ENCODE peak calls at places on chromosomes 6 and 20, in nine cellular contexts. Y is CD8-positive, alpha-beta T cell; Q is right cardiac atrium; P is fibroblast of lung; X is MM.1S; K is RWPE2; B is uterus; E is sigmoid colon; M is substantia nigra. G is an unnamed sample.

GRCh38 chr6:35669441-35669776 is 19.3 kb downstream of the FKBP5 start:
- DNase-seq in E (no peak), Q (no peak), P (no peak), K (no peak), B (no peak), Y (no peak), M (no peak), X (peak; percentile 55), G (no peak)

GRCh38 chr6:87154641-87155271 is 609 bp upstream of the ZNF292 start:
- DNase-seq in E (no peak), B (no peak), Y (peak; percentile 56), P (peak; percentile 79), K (no peak), Q (no peak), M (no peak), X (peak; percentile 89), G (no peak)

GRCh38 chr6:108686896-108687295 is 126.2 kb downstream of the FOXO3 start:
- DNase-seq in Q (no peak), B (no peak), M (no peak), E (no peak), P (no peak), Y (no peak), K (no peak), X (no peak), G (no peak)

GRCh38 chr20:51404297-51405060 is 138.0 kb downstream of the NFATC2 start:
- DNase-seq in E (no peak), M (no peak), X (peak; percentile 74), Y (peak; percentile 72), K (no peak), P (no peak), Q (no peak), B (no peak), G (peak; percentile 29)

GRCh38 chr6:130843575-130844320 is 16.5 kb downstream of the SMLR1 start:
- DNase-seq in K (no peak), P (peak; percentile 58), Y (no peak), Q (no peak), M (no peak), B (no peak), E (no peak), X (peak; percentile 55), G (no peak)

GRCh38 chr6:102853249-102853955 is 1459.9 kb downstream of the GRIK2 start:
- DNase-seq in P (no peak), B (no peak), Q (no peak), Y (no peak), X (no peak), E (no peak), K (no peak), M (no peak), G (no peak)

GRCh38 chr6:97456070-97456469 is 173.1 kb upstream of the MMS22L start:
- DNase-seq in K (no peak), Y (no peak), X (no peak), B (no peak), P (no peak), Q (no peak), M (no peak), E (no peak), G (no peak)

GRCh38 chr20:45406260-45407066 is 1.6 kb upstream of the DBNDD2 start:
- DNase-seq in M (peak; percentile 79), P (no peak), B (peak; percentile 78), Q (peak; percentile 85), X (no peak), Y (peak; percentile 31), E (peak; percentile 91), K (peak; percentile 90), G (no peak)

GRCh38 chr6:56491606-56492328 is 150.9 kb downstream of the DST start:
- DNase-seq in K (no peak), X (no peak), Q (peak; percentile 49), B (peak; percentile 47), M (no peak), Y (no peak), P (peak; percentile 39), E (no peak), G (no peak)

GRCh38 chr6:165872311-165872710 is 209.3 kb upstream of the PDE10A start:
- DNase-seq in Q (no peak), Y (no peak), K (no peak), X (no peak), E (no peak), P (no peak), B (no peak), M (no peak), G (no peak)

GRCh38 chr20:44650777-44651493 is 564 bp downstream of the ADA start:
- DNase-seq in B (peak; percentile 38), Y (peak; percentile 29), Q (peak; percentile 62), X (peak; percentile 55), K (peak; percentile 84), M (no peak), E (no peak), P (no peak), G (no peak)

GRCh38 chr20:14142964-14143627 is 147.8 kb downstream of the MACROD2 start:
- DNase-seq in E (no peak), X (no peak), M (no peak), Y (no peak), P (peak; percentile 39), Q (no peak), K (no peak), B (no peak), G (no peak)

GRCh38 chr6:34810936-34811632 is 19.2 kb downstream of the BLTP3A start:
- DNase-seq in M (no peak), Q (no peak), K (no peak), Y (no peak), P (peak; percentile 8), E (no peak), B (no peak), X (peak; percentile 68), G (no peak)

GRCh38 chr6:110105296-110105695 is 74.2 kb downstream of the WASF1 start:
- DNase-seq in M (no peak), Q (no peak), P (no peak), E (no peak), X (no peak), B (no peak), K (no peak), Y (no peak), G (no peak)

GRCh38 chr6:140018588-140018987 is 644.1 kb upstream of the CITED2 start:
- DNase-seq in Q (no peak), Y (no peak), M (no peak), E (no peak), P (no peak), B (no peak), K (no peak), X (no peak), G (no peak)

GRCh38 chr20:49591217-49591865 is 23.4 kb upstream of the PTGIS start:
- DNase-seq in E (no peak), B (peak; percentile 62), Q (peak; percentile 65), P (no peak), Y (no peak), M (no peak), K (no peak), X (no peak), G (no peak)

GRCh38 chr20:49590163-49591017 is 22.5 kb upstream of the PTGIS start:
- DNase-seq in K (no peak), Q (no peak), E (no peak), M (no peak), B (no peak), P (no peak), Y (no peak), X (no peak), G (no peak)

GRCh38 chr20:49592120-49592519 is 24.2 kb upstream of the PTGIS start:
- DNase-seq in E (no peak), M (no peak), Q (no peak), P (no peak), Y (no peak), B (no peak), K (no peak), X (no peak), G (no peak)

GRCh38 chr20:49586967-49587587 is 19.1 kb upstream of the PTGIS start:
- DNase-seq in M (no peak), X (no peak), Y (no peak), Q (no peak), K (no peak), P (peak; percentile 36), E (no peak), B (peak; percentile 81), G (no peak)

DNA sequence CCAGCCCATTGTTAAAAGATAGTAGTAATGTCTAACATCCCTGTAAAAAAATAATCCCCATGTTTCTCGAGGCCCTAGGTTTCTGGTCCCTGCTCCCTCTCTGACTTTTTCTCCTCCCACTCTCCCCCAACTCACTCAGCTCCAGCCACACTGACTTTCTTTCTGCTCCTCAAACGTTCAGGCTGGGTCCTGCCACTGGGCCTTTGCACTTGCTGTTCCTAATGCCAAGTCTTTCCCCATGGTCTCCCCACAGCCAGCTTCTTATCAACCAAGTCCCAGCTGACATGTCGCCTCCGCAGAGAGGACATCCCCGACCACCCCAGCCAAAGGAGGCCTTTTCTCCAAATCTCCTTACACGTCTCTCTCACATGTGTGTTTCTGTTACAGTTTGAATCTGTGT is 21.8 kb upstream of the PTGIS start:
- DNase-seq in X (no peak), Q (no peak), M (no peak), B (no peak), K (no peak), E (no peak), Y (no peak), P (no peak), G (no peak)
- H3K27ac ChIP-seq in X (no peak overlapping the region), Q (no peak overlapping the region), M (no peak overlapping the region), B (peak overlapping the region; percentile 98), K (no peak overlapping the region), E (peak overlapping the region; percentile 53), Y (no peak overlapping the region), P (no peak overlapping the region), G (no peak overlapping the region)

DNA sequence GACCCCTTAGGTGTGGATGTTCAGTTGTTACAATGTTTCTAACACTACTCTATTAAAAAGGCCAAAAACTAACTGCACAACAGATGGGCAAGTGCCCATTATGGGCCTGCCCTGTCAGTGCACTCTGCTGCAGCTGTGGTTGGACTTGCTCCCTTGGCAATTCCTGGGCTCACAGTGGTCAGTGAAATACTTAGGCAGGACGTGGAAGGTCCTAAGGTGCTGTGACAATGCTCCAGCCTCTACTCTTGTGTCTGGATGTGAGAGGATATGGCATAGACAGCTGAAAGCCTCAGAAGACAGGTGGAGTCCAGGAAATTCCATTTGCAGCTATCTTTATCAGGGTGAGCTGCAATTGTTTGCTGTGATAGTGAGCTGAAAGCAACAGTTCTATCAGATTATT is 136.5 kb upstream of the OLIG3 start:
- DNase-seq in B (no peak), K (no peak), Y (no peak), X (no peak), E (no peak), P (no peak), Q (no peak), M (no peak), G (no peak)
- H3K27ac ChIP-seq in B (no peak overlapping the region), K (no peak overlapping the region), Y (no peak overlapping the region), X (no peak overlapping the region), E (no peak overlapping the region), P (no peak overlapping the region), Q (no peak overlapping the region), M (no peak overlapping the region), G (no peak overlapping the region)

DNA sequence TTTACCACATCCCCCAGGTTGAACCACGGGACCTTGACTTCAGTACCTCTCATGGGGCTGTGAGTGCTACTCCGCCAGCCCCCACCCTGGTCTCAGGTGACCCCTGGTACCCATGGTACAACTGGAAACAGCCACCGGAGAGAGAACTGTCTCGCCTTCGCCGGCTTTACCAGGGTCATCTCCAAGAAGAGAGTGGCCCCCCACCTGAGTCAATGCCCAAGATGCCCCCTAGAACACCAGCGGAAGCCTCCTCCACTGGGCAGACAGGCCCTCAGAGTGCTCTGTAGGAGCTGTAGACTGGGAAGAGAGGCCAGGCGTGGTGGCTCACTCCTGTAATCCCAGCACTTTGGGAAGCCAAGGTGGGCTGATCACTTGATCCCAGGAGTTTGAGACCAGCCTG is 1.2 kb upstream of the ATAT1 start:
- DNase-seq in X (no peak), B (no peak), Y (no peak), Q (no peak), K (no peak), M (no peak), E (no peak), P (no peak), G (no peak)
- H3K27ac ChIP-seq in X (no peak overlapping the region), B (no peak overlapping the region), Y (no peak overlapping the region), Q (no peak overlapping the region), K (no peak overlapping the region), M (no peak overlapping the region), E (no peak overlapping the region), P (no peak overlapping the region), G (no peak overlapping the region)

GRCh38 chr20:63196756-63197470 is 19.0 kb downstream of the YTHDF1 start:
- DNase-seq in Y (no peak), E (no peak), B (no peak), K (no peak), P (no peak), M (no peak), X (no peak), Q (no peak), G (no peak)
- H3K27ac ChIP-seq in Y (no peak overlapping the region), E (no peak overlapping the region), B (no peak overlapping the region), K (no peak overlapping the region), P (no peak overlapping the region), M (no peak overlapping the region), X (no peak overlapping the region), Q (no peak overlapping the region), G (no peak overlapping the region)